ENCODE peak calls at places on chromosomes 2 and 18, in seven cellular contexts. O is WTC11, D is RWPE1, X is nucleus accumbens, A is HT1080, Q is H7, K is T-helper 1 cell. V is an unnamed sample.

GRCh38 chr18:3162181-3162580 is 57.6 kb downstream of the MYOM1 start:
- DNase-seq in O (no peak), D (no peak), X (no peak), A (peak), Q (no peak), K (no peak), V (no peak)

GRCh38 chr2:102059151-102059550 is 67.4 kb downstream of the IL1R2 start:
- DNase-seq in O (no peak), D (no peak), X (no peak), A (no peak), Q (no peak), K (no peak), V (no peak)

GRCh38 chr2:174779361-174779928 is 15.2 kb upstream of the CHRNA1 start:
- DNase-seq in O (no peak), D (no peak), X (no peak), A (peak), Q (no peak), K (no peak), V (no peak)

GRCh38 chr18:46073474-46074331 is 1.6 kb upstream of the PSTPIP2 start:
- DNase-seq in O (peak), D (no peak), X (no peak), A (peak), Q (peak), K (no peak), V (peak)

GRCh38 chr2:216008387-216008786 is 5.0 kb downstream of the MREG start:
- DNase-seq in O (no peak), D (no peak), X (no peak), A (no peak), Q (no peak), K (no peak), V (no peak)

GRCh38 chr2:64263315-64263714 is 119.1 kb upstream of the PELI1 start:
- DNase-seq in O (no peak), D (peak), X (no peak), A (peak), Q (no peak), K (no peak), V (no peak)

GRCh38 chr2:142857247-142858154 is 20.0 kb upstream of the KYNU start:
- DNase-seq in O (no peak), D (peak), X (no peak), A (no peak), Q (no peak), K (no peak), V (no peak)

GRCh38 chr18:56255381-56255780 is 383.0 kb downstream of the TXNL1 start:
- DNase-seq in O (no peak), D (no peak), X (no peak), A (no peak), Q (no peak), K (no peak), V (no peak)